ENCODE peak calls at places on chromosome 13, in ten cellular contexts. A, F, I, D, Q, T, J, Z, K and L are unnamed samples.

GRCh38 chr13:32164622-32165268 is 133.2 kb downstream of the FRY start:
- DNase-seq in K (no peak), A (peak; percentile 42), I (peak; percentile 88), F (peak; percentile 60), T (peak; percentile 62), Z (no peak), J (no peak), Q (no peak), D (peak; percentile 67), L (peak; percentile 75)

GRCh38 chr13:78595458-78595818 is 7.9 kb downstream of the POU4F1 start:
- DNase-seq in T (no peak), K (no peak), Q (no peak), Z (no peak), F (no peak), J (no peak), I (no peak), D (no peak), A (no peak), L (no peak)

GRCh38 chr13:99626461-99627082 is 125.3 kb downstream of the TM9SF2 start:
- DNase-seq in D (no peak), F (peak; percentile 75), K (no peak), Q (no peak), T (no peak), A (no peak), Z (no peak), I (peak; percentile 85), J (no peak), L (peak; percentile 37)

GRCh38 chr13:106277483-106278154 is 257.8 kb downstream of the EFNB2 start:
- DNase-seq in I (no peak), J (no peak), A (no peak), T (no peak), D (no peak), K (no peak), Q (peak; percentile 61), Z (no peak), F (no peak), L (no peak)

GRCh38 chr13:24684600-24684998 is 4.4 kb downstream of the ATP12A start:
- DNase-seq in F (no peak), K (no peak), I (peak; percentile 5), D (no peak), J (no peak), Q (no peak), T (no peak), A (no peak), Z (peak; percentile 47), L (no peak)

GRCh38 chr13:34300559-34300958 is 482.6 kb downstream of the RFC3 start:
- DNase-seq in J (no peak), I (peak; percentile 43), T (peak; percentile 8), K (no peak), Z (no peak), F (peak; percentile 50), A (no peak), D (no peak), Q (no peak), L (no peak)

GRCh38 chr13:32734511-32734910 is 148.3 kb downstream of the PDS5B start:
- DNase-seq in Z (no peak), I (peak; percentile 73), F (peak; percentile 67), T (no peak), K (no peak), J (no peak), Q (no peak), A (no peak), D (no peak), L (no peak)

GRCh38 chr13:52665325-52665724 is 12.7 kb downstream of the SUGT1 start:
- DNase-seq in I (peak; percentile 55), F (peak; percentile 33), J (no peak), T (peak; percentile 4), Q (no peak), A (no peak), K (no peak), D (peak; percentile 40), Z (no peak), L (peak; percentile 16)

GRCh38 chr13:114101325-114101821 is 31.1 kb downstream of the RASA3 start:
- DNase-seq in K (peak; percentile 19), I (no peak), D (peak; percentile 35), F (no peak), J (no peak), T (no peak), A (no peak), Z (no peak), Q (no peak), L (no peak)

GRCh38 chr13:100662470-100663211 is 12.0 kb downstream of the TMTC4 start:
- DNase-seq in Q (no peak), Z (no peak), T (no peak), A (no peak), K (no peak), D (no peak), J (no peak), F (no peak), I (no peak), L (no peak)

GRCh38 chr13:51000058-51000457 is 90.5 kb downstream of the RNASEH2B start:
- DNase-seq in Q (no peak), F (no peak), K (no peak), T (no peak), Z (no peak), J (no peak), I (no peak), D (no peak), A (no peak), L (no peak)

GRCh38 chr13:75637101-75637774 is 1.1 kb downstream of the LMO7 start:
- DNase-seq in J (no peak), D (no peak), A (no peak), I (peak; percentile 40), K (no peak), Z (no peak), T (no peak), F (peak; percentile 34), Q (no peak), L (no peak)

GRCh38 chr13:81383441-81383840 is 1042.5 kb upstream of the SPRY2 start:
- DNase-seq in J (no peak), D (no peak), F (no peak), A (no peak), I (no peak), K (no peak), Z (no peak), Q (no peak), T (no peak), L (no peak)

GRCh38 chr13:26476111-26476743 is 81.3 kb upstream of the WASF3 start:
- DNase-seq in K (no peak), I (peak; percentile 66), J (no peak), D (no peak), Q (no peak), F (peak; percentile 61), Z (no peak), T (no peak), A (no peak), L (no peak)

GRCh38 chr13:49938921-49939320 is 2.8 kb upstream of the SPRYD7 start:
- DNase-seq in K (no peak), J (peak; percentile 87), I (no peak), D (no peak), F (no peak), Z (no peak), Q (no peak), T (no peak), A (no peak), L (no peak)

GRCh38 chr13:106110241-106110855 is 425.1 kb downstream of the EFNB2 start:
- DNase-seq in J (no peak), F (peak; percentile 85), A (no peak), K (no peak), I (no peak), D (no peak), T (no peak), Z (no peak), Q (no peak), L (no peak)

GRCh38 chr13:76808927-76809326 is 77.3 kb downstream of the KCTD12 start:
- DNase-seq in A (no peak), F (no peak), K (no peak), T (no peak), I (no peak), J (no peak), Q (no peak), Z (no peak), D (no peak), L (no peak)